ENCODE peak calls at places on chromosomes 16 and 17, in six cellular contexts. Y is heart left ventricle, V is pons, I is left cardiac atrium, G is fibroblast of pulmonary artery, K is GM23248. B is an unnamed sample.

GRCh38 chr16:28900601-28901000 is 22.3 kb downstream of the ATP2A1 start:
- DNase-seq in Y (no peak), V (no peak), I (no peak), G (no peak), K (no peak), B (no peak)

GRCh38 chr17:68198931-68199836 is 48.7 kb upstream of the AMZ2 start:
- DNase-seq in Y (no peak), V (no peak), I (peak), G (no peak), K (peak), B (no peak)

GRCh38 chr17:81295031-81295677 is at the start of gene SLC38A10:
- DNase-seq in Y (peak), V (peak), I (peak), G (peak), K (peak), B (peak)

GRCh38 chr17:64694207-64694606 is 32.1 kb upstream of the SMURF2 start:
- DNase-seq in Y (peak), V (peak), I (peak), G (peak), K (peak), B (peak)

GRCh38 chr16:19479302-19479721 is 42.6 kb downstream of the GDE1 start:
- DNase-seq in Y (no peak), V (no peak), I (no peak), G (no peak), K (no peak), B (no peak)

GRCh38 chr16:87954826-87955225 is 3.6 kb downstream of the BANP start:
- DNase-seq in Y (peak), V (no peak), I (no peak), G (no peak), K (no peak), B (no peak)

GRCh38 chr17:81870155-81870977 is 771 bp downstream of the ARHGDIA start:
- DNase-seq in Y (no peak), V (no peak), I (peak), G (peak), K (peak), B (peak)

GRCh38 chr17:79213305-79213704 is 138.7 kb downstream of the ENGASE start:
- DNase-seq in Y (no peak), V (no peak), I (no peak), G (no peak), K (no peak), B (no peak)

GRCh38 chr17:65389956-65390355 is 171.5 kb downstream of the AXIN2 start:
- DNase-seq in Y (no peak), V (peak), I (no peak), G (peak), K (peak), B (peak)

GRCh38 chr17:82238562-82239201 is 9.8 kb downstream of the SLC16A3 start:
- DNase-seq in Y (peak), V (no peak), I (peak), G (peak), K (peak), B (no peak)

GRCh38 chr16:85570213-85570734 is 42.8 kb upstream of the GSE1 start:
- DNase-seq in Y (no peak), V (no peak), I (no peak), G (no peak), K (no peak), B (no peak)

GRCh38 chr16:78278047-78278446 is 178.6 kb downstream of the WWOX start:
- DNase-seq in Y (no peak), V (no peak), I (no peak), G (no peak), K (no peak), B (no peak)

GRCh38 chr17:74340470-74341023 is 14.5 kb downstream of the KIF19 start:
- DNase-seq in Y (no peak), V (peak), I (no peak), G (no peak), K (no peak), B (peak)

GRCh38 chr17:75889454-75889853 is 7.3 kb downstream of the TRIM65 start:
- DNase-seq in Y (no peak), V (no peak), I (no peak), G (no peak), K (no peak), B (no peak)

GRCh38 chr16:1315081-1316032 is 5.9 kb downstream of the UBE2I start:
- DNase-seq in Y (no peak), V (no peak), I (no peak), G (no peak), K (no peak), B (no peak)

GRCh38 chr16:80369559-80369958 is 171.2 kb upstream of the DYNLRB2 start:
- DNase-seq in Y (no peak), V (peak), I (peak), G (peak), K (peak), B (peak)

GRCh38 chr17:688100-688989 is 26.3 kb downstream of the VPS53 start:
- DNase-seq in Y (no peak), V (no peak), I (no peak), G (peak), K (peak), B (peak)

GRCh38 chr17:57803026-57803425 is 46.8 kb downstream of the MRPS23 start:
- DNase-seq in Y (no peak), V (no peak), I (no peak), G (no peak), K (no peak), B (no peak)

GRCh38 chr16:4771646-4772045 is 4.7 kb upstream of the ZNF500 start:
- DNase-seq in Y (no peak), V (no peak), I (no peak), G (no peak), K (no peak), B (no peak)

GRCh38 chr16:11470676-11471415 is 115.9 kb downstream of the LITAF start:
- DNase-seq in Y (no peak), V (no peak), I (no peak), G (peak), K (peak), B (no peak)

GRCh38 chr16:69329369-69330285 is 761 bp downstream of the PDF start:
- DNase-seq in Y (no peak), V (no peak), I (peak), G (peak), K (peak), B (peak)